ENCODE peak calls at places on chromosome 1, in eight cellular contexts. One of them, this sample, is unnamed.

GRCh38 chr1:165630629-165631402 is at the start of gene MGST3:
- DNase-seq in HEK293T: peak
- DNase-seq in activated effector memory CD4-positive, alpha-beta T cell treated with Interleukin-2 at 50 U/mL for 16 hours: peak
- DNase-seq in T-helper 17 cell: peak
- DNase-seq in NCI-H1417: peak
- DNase-seq in foreskin fibroblast: peak
- DNase-seq in astrocyte of the spinal cord: peak
- DNase-seq in K562: peak
- DNase-seq in this sample: peak

GRCh38 chr1:115927971-115928370 is 48.3 kb upstream of the SLC22A15 start:
- DNase-seq in HEK293T: no peak
- DNase-seq in activated effector memory CD4-positive, alpha-beta T cell treated with Interleukin-2 at 50 U/mL for 16 hours: no peak
- DNase-seq in T-helper 17 cell: no peak
- DNase-seq in NCI-H1417: no peak
- DNase-seq in foreskin fibroblast: no peak
- DNase-seq in astrocyte of the spinal cord: no peak
- DNase-seq in K562: no peak
- DNase-seq in this sample: no peak

GRCh38 chr1:86648255-86648654 is 56.1 kb upstream of the SH3GLB1 start:
- DNase-seq in HEK293T: peak
- DNase-seq in activated effector memory CD4-positive, alpha-beta T cell treated with Interleukin-2 at 50 U/mL for 16 hours: no peak
- DNase-seq in T-helper 17 cell: no peak
- DNase-seq in NCI-H1417: peak
- DNase-seq in foreskin fibroblast: peak
- DNase-seq in astrocyte of the spinal cord: peak
- DNase-seq in K562: no peak
- DNase-seq in this sample: peak

GRCh38 chr1:235931181-235931738 is 64.6 kb upstream of the LYST start:
- DNase-seq in HEK293T: no peak
- DNase-seq in activated effector memory CD4-positive, alpha-beta T cell treated with Interleukin-2 at 50 U/mL for 16 hours: no peak
- DNase-seq in T-helper 17 cell: no peak
- DNase-seq in NCI-H1417: no peak
- DNase-seq in foreskin fibroblast: peak
- DNase-seq in astrocyte of the spinal cord: no peak
- DNase-seq in K562: no peak
- DNase-seq in this sample: no peak

GRCh38 chr1:212700892-212701819 is 1.5 kb upstream of the BATF3 start:
- DNase-seq in HEK293T: peak
- DNase-seq in activated effector memory CD4-positive, alpha-beta T cell treated with Interleukin-2 at 50 U/mL for 16 hours: peak
- DNase-seq in T-helper 17 cell: no peak
- DNase-seq in NCI-H1417: no peak
- DNase-seq in foreskin fibroblast: peak
- DNase-seq in astrocyte of the spinal cord: peak
- DNase-seq in K562: peak
- DNase-seq in this sample: no peak

GRCh38 chr1:156623946-156624813 is 5.0 kb downstream of the HAPLN2 start:
- DNase-seq in HEK293T: peak
- DNase-seq in activated effector memory CD4-positive, alpha-beta T cell treated with Interleukin-2 at 50 U/mL for 16 hours: no peak
- DNase-seq in T-helper 17 cell: peak
- DNase-seq in NCI-H1417: no peak
- DNase-seq in foreskin fibroblast: peak
- DNase-seq in astrocyte of the spinal cord: peak
- DNase-seq in K562: peak
- DNase-seq in this sample: no peak

GRCh38 chr1:998905-999796 is 746 bp downstream of the HES4 start:
- DNase-seq in HEK293T: peak
- DNase-seq in activated effector memory CD4-positive, alpha-beta T cell treated with Interleukin-2 at 50 U/mL for 16 hours: no peak
- DNase-seq in T-helper 17 cell: no peak
- DNase-seq in NCI-H1417: no peak
- DNase-seq in foreskin fibroblast: peak
- DNase-seq in astrocyte of the spinal cord: peak
- DNase-seq in K562: peak
- DNase-seq in this sample: no peak

GRCh38 chr1:5667513-5668325 is 324.5 kb downstream of the NPHP4 start:
- DNase-seq in HEK293T: no peak
- DNase-seq in activated effector memory CD4-positive, alpha-beta T cell treated with Interleukin-2 at 50 U/mL for 16 hours: peak
- DNase-seq in T-helper 17 cell: no peak
- DNase-seq in NCI-H1417: no peak
- DNase-seq in foreskin fibroblast: no peak
- DNase-seq in astrocyte of the spinal cord: no peak
- DNase-seq in K562: no peak
- DNase-seq in this sample: no peak

GRCh38 chr1:15919316-15919715 is 56.6 kb downstream of the ZBTB17 start:
- DNase-seq in HEK293T: no peak
- DNase-seq in activated effector memory CD4-positive, alpha-beta T cell treated with Interleukin-2 at 50 U/mL for 16 hours: peak
- DNase-seq in T-helper 17 cell: no peak
- DNase-seq in NCI-H1417: no peak
- DNase-seq in foreskin fibroblast: peak
- DNase-seq in astrocyte of the spinal cord: peak
- DNase-seq in K562: no peak
- DNase-seq in this sample: peak

GRCh38 chr1:33086384-33086850 is 5.5 kb downstream of the AZIN2 start:
- DNase-seq in HEK293T: peak
- DNase-seq in activated effector memory CD4-positive, alpha-beta T cell treated with Interleukin-2 at 50 U/mL for 16 hours: no peak
- DNase-seq in T-helper 17 cell: no peak
- DNase-seq in NCI-H1417: peak
- DNase-seq in foreskin fibroblast: peak
- DNase-seq in astrocyte of the spinal cord: peak
- DNase-seq in K562: peak
- DNase-seq in this sample: peak

GRCh38 chr1:213572939-213573647 is 414.7 kb upstream of the PROX1 start:
- DNase-seq in HEK293T: no peak
- DNase-seq in activated effector memory CD4-positive, alpha-beta T cell treated with Interleukin-2 at 50 U/mL for 16 hours: no peak
- DNase-seq in T-helper 17 cell: no peak
- DNase-seq in NCI-H1417: no peak
- DNase-seq in foreskin fibroblast: no peak
- DNase-seq in astrocyte of the spinal cord: no peak
- DNase-seq in K562: no peak
- DNase-seq in this sample: no peak

GRCh38 chr1:205661429-205662134 is 18.7 kb downstream of the SLC45A3 start:
- DNase-seq in HEK293T: no peak
- DNase-seq in activated effector memory CD4-positive, alpha-beta T cell treated with Interleukin-2 at 50 U/mL for 16 hours: no peak
- DNase-seq in T-helper 17 cell: no peak
- DNase-seq in NCI-H1417: no peak
- DNase-seq in foreskin fibroblast: no peak
- DNase-seq in astrocyte of the spinal cord: no peak
- DNase-seq in K562: no peak
- DNase-seq in this sample: no peak

GRCh38 chr1:148318123-148318899 is 164.8 kb downstream of the PPIAL4G start:
- DNase-seq in HEK293T: no peak
- DNase-seq in activated effector memory CD4-positive, alpha-beta T cell treated with Interleukin-2 at 50 U/mL for 16 hours: peak
- DNase-seq in T-helper 17 cell: no peak
- DNase-seq in NCI-H1417: no peak
- DNase-seq in foreskin fibroblast: peak
- DNase-seq in astrocyte of the spinal cord: peak
- DNase-seq in K562: no peak
- DNase-seq in this sample: no peak

GRCh38 chr1:151976868-151977267 is 16.8 kb downstream of the S100A10 start:
- DNase-seq in HEK293T: no peak
- DNase-seq in activated effector memory CD4-positive, alpha-beta T cell treated with Interleukin-2 at 50 U/mL for 16 hours: no peak
- DNase-seq in T-helper 17 cell: no peak
- DNase-seq in NCI-H1417: no peak
- DNase-seq in foreskin fibroblast: peak
- DNase-seq in astrocyte of the spinal cord: peak
- DNase-seq in K562: peak
- DNase-seq in this sample: no peak

GRCh38 chr1:219340796-219341195 is 167.1 kb downstream of the LYPLAL1 start:
- DNase-seq in HEK293T: no peak
- DNase-seq in activated effector memory CD4-positive, alpha-beta T cell treated with Interleukin-2 at 50 U/mL for 16 hours: no peak
- DNase-seq in T-helper 17 cell: no peak
- DNase-seq in NCI-H1417: no peak
- DNase-seq in foreskin fibroblast: peak
- DNase-seq in astrocyte of the spinal cord: peak
- DNase-seq in K562: no peak
- DNase-seq in this sample: no peak

GRCh38 chr1:156848461-156849150 is 10.3 kb downstream of the INSRR start:
- DNase-seq in HEK293T: no peak
- DNase-seq in activated effector memory CD4-positive, alpha-beta T cell treated with Interleukin-2 at 50 U/mL for 16 hours: peak
- DNase-seq in T-helper 17 cell: peak
- DNase-seq in NCI-H1417: no peak
- DNase-seq in foreskin fibroblast: no peak
- DNase-seq in astrocyte of the spinal cord: peak
- DNase-seq in K562: peak
- DNase-seq in this sample: no peak

GRCh38 chr1:46603481-46603857 is 599 bp downstream of the MKNK1 start:
- DNase-seq in HEK293T: no peak
- DNase-seq in activated effector memory CD4-positive, alpha-beta T cell treated with Interleukin-2 at 50 U/mL for 16 hours: no peak
- DNase-seq in T-helper 17 cell: no peak
- DNase-seq in NCI-H1417: no peak
- DNase-seq in foreskin fibroblast: peak
- DNase-seq in astrocyte of the spinal cord: no peak
- DNase-seq in K562: no peak
- DNase-seq in this sample: no peak